ENCODE peak calls at places on chromosomes 2 and 18, in nine cellular contexts. U is memory B cell; K is NCI-H2081; Q is CD8-positive, alpha-beta memory T cell; A is PC-3; G is HTR-8/SVneo; X is stimulated activated CD8-positive, alpha-beta memory T cell treated with anti-CD3 and anti-CD28 coated beads, Interleukin-7, amount 100 ng/mL, for 24 hours; H is G401; P is CD4-positive, alpha-beta T cell. R is an unnamed sample.

GRCh38 chr2:129502781-129503180 is 476.7 kb upstream of the RAB6C start:
- DNase-seq in U (no peak), K (no peak), Q (no peak), A (no peak), G (no peak), X (no peak), H (no peak), P (no peak), R (no peak)

GRCh38 chr2:240645346-240646060 is 20.2 kb downstream of the GPR35 start:
- DNase-seq in U (peak; percentile 5), K (no peak), Q (no peak), A (no peak), G (no peak), X (no peak), H (no peak), P (no peak), R (no peak)

GRCh38 chr2:36655456-36655855 is 41.1 kb upstream of the VIT start:
- DNase-seq in U (no peak), K (no peak), Q (no peak), A (no peak), G (peak; percentile 60), X (no peak), H (no peak), P (no peak), R (no peak)

GRCh38 chr18:49160075-49160930 is 209.5 kb upstream of the SMAD7 start:
- DNase-seq in U (no peak), K (no peak), Q (no peak), A (no peak), G (no peak), X (no peak), H (no peak), P (no peak), R (no peak)

GRCh38 chr2:109133746-109134145 is 4.7 kb downstream of the SH3RF3 start:
- DNase-seq in U (no peak), K (no peak), Q (no peak), A (no peak), G (no peak), X (no peak), H (no peak), P (no peak), R (no peak)

GRCh38 chr2:20916604-20917286 is 93.8 kb upstream of the LDAH start:
- DNase-seq in U (no peak), K (no peak), Q (no peak), A (no peak), G (peak; percentile 45), X (no peak), H (peak; percentile 99), P (no peak), R (no peak)

GRCh38 chr2:7860693-7861092 is 821.2 kb upstream of the ID2 start:
- DNase-seq in U (no peak), K (no peak), Q (no peak), A (peak; percentile 34), G (no peak), X (no peak), H (no peak), P (no peak), R (no peak)

GRCh38 chr2:241673797-241674725 is 12.6 kb downstream of the DTYMK start:
- DNase-seq in U (no peak), K (no peak), Q (no peak), A (no peak), G (no peak), X (no peak), H (peak; percentile 89), P (no peak), R (no peak)

GRCh38 chr2:241248897-241249296 is 60.4 kb downstream of the ANO7 start:
- DNase-seq in U (no peak), K (no peak), Q (no peak), A (no peak), G (no peak), X (no peak), H (no peak), P (no peak), R (no peak)

GRCh38 chr2:110747522-110748488 is 15.4 kb downstream of the ACOXL start:
- DNase-seq in U (no peak), K (no peak), Q (no peak), A (peak; percentile 86), G (no peak), X (no peak), H (no peak), P (no peak), R (no peak)

GRCh38 chr2:207318071-207318683 is 152.4 kb upstream of the KLF7 start:
- DNase-seq in U (no peak), K (no peak), Q (no peak), A (no peak), G (no peak), X (no peak), H (no peak), P (no peak), R (no peak)

GRCh38 chr2:59963157-59963556 is 590.3 kb downstream of the BCL11A start:
- DNase-seq in U (no peak), K (no peak), Q (no peak), A (no peak), G (no peak), X (no peak), H (no peak), P (no peak), R (no peak)

GRCh38 chr2:59167514-59167913 is 926.4 kb upstream of the FANCL start:
- DNase-seq in U (no peak), K (peak; percentile 63), Q (no peak), A (no peak), G (no peak), X (no peak), H (no peak), P (no peak), R (no peak)

GRCh38 chr18:59902180-59902992 is 2.6 kb downstream of the PMAIP1 start:
- DNase-seq in U (no peak), K (no peak), Q (no peak), A (peak; percentile 87), G (no peak), X (no peak), H (no peak), P (no peak), R (no peak)

GRCh38 chr2:3637692-3638455 is 20.1 kb upstream of the ALLC start:
- DNase-seq in U (no peak), K (no peak), Q (no peak), A (no peak), G (no peak), X (no peak), H (no peak), P (no peak), R (no peak)

GRCh38 chr2:113208995-113209868 is 35.5 kb downstream of the PSD4 start:
- DNase-seq in U (no peak), K (no peak), Q (no peak), A (no peak), G (no peak), X (no peak), H (no peak), P (no peak), R (no peak)

GRCh38 chr18:41466436-41467160 is 488.4 kb upstream of the PIK3C3 start:
- DNase-seq in U (no peak), K (no peak), Q (no peak), A (peak; percentile 48), G (no peak), X (no peak), H (no peak), P (no peak), R (no peak)

GRCh38 chr2:99804969-99805368 is 315.2 kb upstream of the REV1 start:
- DNase-seq in U (no peak), K (no peak), Q (no peak), A (peak; percentile 59), G (no peak), X (no peak), H (no peak), P (no peak), R (no peak)

GRCh38 chr18:74476154-74476553 is 19.0 kb upstream of the DIPK1C start:
- DNase-seq in U (no peak), K (no peak), Q (no peak), A (peak; percentile 21), G (no peak), X (no peak), H (no peak), P (no peak), R (peak; percentile 64)

GRCh38 chr2:145591109-145591809 is 1071.3 kb upstream of the ZEB2 start:
- DNase-seq in U (no peak), K (no peak), Q (no peak), A (peak; percentile 10), G (no peak), X (no peak), H (no peak), P (no peak), R (no peak)

GRCh38 chr2:108588070-108588668 is 53.9 kb downstream of the LIMS1 start:
- DNase-seq in U (no peak), K (no peak), Q (no peak), A (peak; percentile 26), G (no peak), X (no peak), H (no peak), P (no peak), R (no peak)

GRCh38 chr2:144390424-144391020 is 129.4 kb downstream of the ZEB2 start:
- DNase-seq in U (no peak), K (no peak), Q (no peak), A (no peak), G (no peak), X (no peak), H (no peak), P (no peak), R (no peak)

GRCh38 chr2:3605013-3605961 is 10.4 kb downstream of the COLEC11 start:
- DNase-seq in U (no peak), K (peak; percentile 83), Q (peak; percentile 37), A (peak; percentile 48), G (no peak), X (no peak), H (no peak), P (peak; percentile 21), R (no peak)

GRCh38 chr2:207511851-207512250 is 17.9 kb upstream of the CREB1 start:
- DNase-seq in U (no peak), K (no peak), Q (no peak), A (peak; percentile 38), G (no peak), X (no peak), H (no peak), P (no peak), R (no peak)

GRCh38 chr18:37578886-37579513 is 13.4 kb upstream of the CELF4 start:
- DNase-seq in U (no peak), K (no peak), Q (no peak), A (peak; percentile 2), G (no peak), X (no peak), H (peak; percentile 78), P (no peak), R (no peak)

GRCh38 chr2:10592652-10593051 is 97.1 kb downstream of the NOL10 start:
- DNase-seq in U (no peak), K (no peak), Q (no peak), A (peak; percentile 55), G (no peak), X (no peak), H (no peak), P (no peak), R (no peak)

GRCh38 chr2:58042486-58042970 is 4.1 kb upstream of the VRK2 start:
- DNase-seq in U (no peak), K (peak; percentile 50), Q (no peak), A (peak; percentile 97), G (peak; percentile 23), X (no peak), H (no peak), P (no peak), R (no peak)

GRCh38 chr2:118431188-118431562 is 342.9 kb downstream of the INSIG2 start:
- DNase-seq in U (no peak), K (no peak), Q (no peak), A (peak; percentile 46), G (no peak), X (no peak), H (no peak), P (no peak), R (no peak)

GRCh38 chr2:148642891-148643416 is 1.6 kb upstream of the EPC2 start:
- DNase-seq in U (no peak), K (no peak), Q (no peak), A (no peak), G (no peak), X (no peak), H (no peak), P (no peak), R (no peak)

GRCh38 chr2:201484805-201485204 is 33.3 kb downstream of the STRADB start:
- DNase-seq in U (no peak), K (no peak), Q (no peak), A (no peak), G (no peak), X (no peak), H (no peak), P (no peak), R (no peak)

GRCh38 chr18:63161728-63162195 is 157.8 kb downstream of the BCL2 start:
- DNase-seq in U (no peak), K (no peak), Q (peak; percentile 71), A (peak; percentile 80), G (peak; percentile 64), X (peak; percentile 49), H (no peak), P (peak; percentile 83), R (no peak)